ENCODE peak calls at places on chromosomes 4 and X, in four cellular contexts. Z is HCT116, O is GM12878, X is K562. H is an unnamed sample.

GRCh38 chr4:177005801-177006230 is 213.1 kb upstream of the VEGFC start:
- DNase-seq in Z (no peak), O (no peak), X (no peak), H (no peak)

GRCh38 chr4:131613824-131614216 is 1535.3 kb upstream of the PCDH10 start:
- DNase-seq in O (peak), Z (no peak), X (no peak), H (no peak)

GRCh38 chrX:55240788-55241187 is 20.6 kb downstream of the PAGE5 start:
- DNase-seq in Z (no peak), X (no peak), O (no peak), H (no peak)

GRCh38 chrX:108257556-108257955 is 166.0 kb downstream of the ATG4A start:
- DNase-seq in O (no peak), Z (no peak), X (no peak), H (no peak)

GRCh38 chr4:86967798-86968197 is 33.0 kb downstream of the AFF1 start:
- DNase-seq in X (no peak), Z (no peak), O (no peak), H (no peak)

GRCh38 chr4:183364025-183364424 is 41.8 kb upstream of the CLDN24 start:
- DNase-seq in X (no peak), Z (no peak), O (no peak), H (no peak)

GRCh38 chr4:54091637-54092404 is 8.1 kb upstream of the GSX2 start:
- DNase-seq in X (peak), O (peak), Z (no peak), H (no peak)

GRCh38 chr4:52110171-52110570 is 59.1 kb downstream of the SPATA18 start:
- DNase-seq in X (no peak), Z (no peak), O (no peak), H (no peak)

GRCh38 chr4:79576480-79576803 is 168.4 kb upstream of the GK2 start:
- DNase-seq in O (no peak), X (no peak), Z (no peak), H (no peak)

GRCh38 chr4:82861529-82861928 is 29.4 kb downstream of the SEC31A start:
- DNase-seq in O (no peak), X (no peak), Z (no peak), H (no peak)

GRCh38 chrX:39445336-39445735 is 644.1 kb downstream of the MID1IP1 start:
- DNase-seq in Z (no peak), O (no peak), X (peak), H (peak)

GRCh38 chrX:117645639-117646038 is 471.0 kb downstream of the KLHL13 start:
- DNase-seq in X (no peak), Z (no peak), O (no peak), H (no peak)

GRCh38 chrX:71181558-71181909 is 36.9 kb downstream of the NLGN3 start:
- DNase-seq in X (no peak), O (no peak), Z (no peak), H (no peak)

GRCh38 chr4:152217896-152218295 is 318.0 kb downstream of the FBXW7 start:
- DNase-seq in O (no peak), Z (no peak), X (no peak), H (no peak)

GRCh38 chrX:69396916-69397315 is 107.2 kb upstream of the NALF2 start:
- DNase-seq in O (no peak), X (no peak), Z (no peak), H (no peak)

GRCh38 chr4:27178066-27178465 is 317.4 kb downstream of the STIM2 start:
- DNase-seq in Z (no peak), X (no peak), O (no peak), H (no peak)

GRCh38 chr4:137853424-137853823 is 321.1 kb upstream of the PCDH18 start:
- DNase-seq in Z (no peak), X (peak), O (no peak), H (no peak)

GRCh38 chr4:65791807-65792308 is 121.6 kb upstream of the EPHA5 start:
- DNase-seq in O (no peak), Z (no peak), X (no peak), H (no peak)

GRCh38 chr4:128386761-128387599 is 99.4 kb upstream of the PGRMC2 start:
- DNase-seq in O (no peak), Z (peak), X (peak), H (no peak)

GRCh38 chr4:150126880-150127236 is 48.6 kb downstream of the DCLK2 start:
- DNase-seq in O (peak), Z (no peak), X (no peak), H (no peak)

GRCh38 chr4:1409079-1409805 is 3.0 kb upstream of the NKX1-1 start:
- DNase-seq in X (no peak), Z (no peak), O (no peak), H (no peak)

GRCh38 chr4:33780952-33781655 is 2463.2 kb downstream of the ARAP2 start:
- DNase-seq in O (no peak), X (no peak), Z (peak), H (no peak)

GRCh38 chr4:30386266-30386895 is 333.8 kb upstream of the PCDH7 start:
- DNase-seq in O (no peak), X (no peak), Z (no peak), H (no peak)

GRCh38 chr4:3387943-3388348 is 53.8 kb upstream of the HGFAC start:
- DNase-seq in Z (no peak), O (no peak), X (no peak), H (peak)

GRCh38 chr4:6470502-6471302 is 1.7 kb downstream of the PPP2R2C start:
- DNase-seq in O (no peak), X (peak), Z (no peak), H (no peak)
- TF ChIP-seq EGR1 in O (no peak), X (peak), Z (peak), H (no peak)

GRCh38 chrX:22135994-22136684 is 104.0 kb downstream of the PHEX start:
- DNase-seq in Z (peak), X (peak), O (no peak), H (no peak)
- TF ChIP-seq RAD21 in Z (peak), X (peak), O (peak), H (peak)

DNA sequence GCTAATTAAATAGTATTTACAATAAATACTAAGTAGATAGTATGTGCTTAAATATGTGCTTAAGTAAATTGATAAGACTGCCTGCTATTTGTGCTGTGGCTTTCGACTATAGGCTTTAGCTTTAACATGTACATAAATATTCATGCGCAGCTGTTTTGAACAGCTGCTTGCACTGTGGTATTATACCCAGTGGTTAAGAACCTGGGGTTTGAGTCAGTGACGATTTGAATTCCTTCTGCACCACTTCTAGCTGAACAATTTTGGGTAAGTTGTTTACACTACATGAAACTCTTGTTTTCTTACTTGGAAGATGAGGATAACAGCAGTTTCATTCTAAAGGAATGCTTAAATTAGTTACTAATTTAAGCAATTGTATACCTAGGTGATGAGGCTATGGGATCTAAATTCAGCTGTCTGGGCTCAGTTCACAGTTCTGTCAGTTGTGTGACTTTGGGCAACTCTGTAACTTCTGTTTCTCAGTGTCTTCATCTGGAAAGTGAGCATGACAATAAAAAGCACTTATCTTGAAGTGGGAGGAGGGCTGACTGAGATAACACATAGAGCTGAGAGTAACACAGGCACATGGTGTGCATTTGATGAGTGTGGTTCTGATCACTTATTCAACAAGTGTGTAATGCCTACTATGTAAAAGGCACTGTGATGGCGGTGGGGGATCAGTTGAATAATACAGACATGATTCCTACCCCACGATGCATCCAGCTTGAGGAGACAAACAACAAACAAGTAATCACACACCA is 37.0 kb downstream of the HPGDS start:
- DNase-seq in X (no peak), Z (no peak), O (no peak), H (no peak)
- TF ChIP-seq EGR1 in X (no peak), Z (no peak), O (no peak), H (no peak)

DNA sequence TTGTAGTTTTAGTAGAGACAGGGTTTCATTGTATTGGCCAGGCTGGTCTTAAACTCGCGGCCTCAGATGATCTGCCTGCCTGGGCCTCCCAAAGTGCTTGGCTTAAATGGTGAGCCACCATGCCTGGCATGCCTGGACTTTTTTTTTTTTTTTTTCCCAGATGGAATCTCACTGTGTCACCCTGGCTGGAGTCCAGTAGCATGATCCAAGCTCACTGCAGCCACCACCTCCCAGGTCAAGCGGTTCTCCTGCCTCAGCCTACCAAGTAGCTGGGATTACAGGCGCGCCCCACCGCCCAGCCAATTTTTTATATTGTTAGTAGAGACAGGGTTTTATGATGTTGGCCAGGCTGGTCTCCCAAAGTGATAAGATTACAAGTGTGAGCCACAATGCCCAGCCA is 8.4 kb downstream of the UBE2K start:
- DNase-seq in X (no peak), O (no peak), Z (peak), H (peak)
- TF ChIP-seq RAD21 in X (no peak), O (no peak), Z (no peak), H (no peak)

H was measured in H1.